ENCODE peak calls at places on chromosomes 16 and 17, in seven cellular contexts. B is central memory CD4-positive, alpha-beta T cell; F is effector CD4-positive, alpha-beta T cell; V is smooth muscle cell of the brain vasculature; T is iris pigment epithelial cell; U is cardiac fibroblast; I is small intestine. R is an unnamed sample.

GRCh38 chr17:22463110-22463850 is 771.0 kb downstream of the KCNJ18 start:
- DNase-seq in I (no peak), T (no peak), U (no peak), F (no peak), B (no peak), V (no peak), R (no peak)

GRCh38 chr16:75287708-75288107 is 36.3 kb upstream of the BCAR1 start:
- DNase-seq in B (no peak), T (no peak), U (no peak), I (peak), V (no peak), F (no peak), R (no peak)

GRCh38 chr16:55832788-55833583 is at the start of gene CES1:
- DNase-seq in F (no peak), U (peak), B (no peak), T (no peak), V (no peak), I (peak), R (no peak)

GRCh38 chr17:76137026-76137350 is 4.1 kb downstream of the FOXJ1 start:
- DNase-seq in B (no peak), V (no peak), U (no peak), I (no peak), T (no peak), F (no peak), R (no peak)

GRCh38 chr17:80931421-80932265 is 60.0 kb upstream of the CHMP6 start:
- DNase-seq in T (peak), F (no peak), I (no peak), V (peak), U (peak), B (no peak), R (no peak)

GRCh38 chr16:89473136-89473712 is 17.1 kb downstream of the ANKRD11 start:
- DNase-seq in B (no peak), I (no peak), T (no peak), V (no peak), F (no peak), U (no peak), R (no peak)

GRCh38 chr16:16009396-16009795 is 60.0 kb downstream of the ABCC1 start:
- DNase-seq in I (no peak), F (no peak), U (no peak), V (no peak), B (no peak), T (no peak), R (no peak)

GRCh38 chr16:80350066-80350465 is 190.7 kb upstream of the DYNLRB2 start:
- DNase-seq in F (no peak), B (no peak), T (no peak), I (no peak), U (no peak), V (no peak), R (no peak)

GRCh38 chr17:43917348-43918025 is 10.2 kb upstream of the MPP2 start:
- DNase-seq in F (peak), T (peak), B (peak), V (no peak), I (peak), U (peak), R (no peak)

GRCh38 chr17:36641877-36642845 is 40.8 kb downstream of the MRM1 start:
- DNase-seq in T (no peak), I (peak), V (no peak), F (no peak), U (no peak), B (no peak), R (no peak)

GRCh38 chr16:80347002-80347401 is 193.8 kb upstream of the DYNLRB2 start:
- DNase-seq in V (no peak), U (no peak), B (no peak), I (no peak), F (no peak), T (no peak), R (no peak)

GRCh38 chr17:75530837-75531723 is 5.6 kb downstream of the LLGL2 start:
- DNase-seq in B (no peak), T (no peak), I (peak), U (no peak), V (no peak), F (no peak), R (no peak)

GRCh38 chr16:64627288-64627687 is 494.6 kb downstream of the CDH11 start:
- DNase-seq in I (no peak), T (peak), U (no peak), B (no peak), V (no peak), F (no peak), R (no peak)

GRCh38 chr17:77887110-77887463 is 71.4 kb upstream of the TNRC6C start:
- DNase-seq in U (no peak), F (no peak), I (no peak), V (no peak), T (no peak), B (no peak), R (no peak)

GRCh38 chr16:88387177-88387576 is 4.4 kb downstream of the ZNF469 start:
- DNase-seq in V (no peak), U (no peak), T (no peak), B (no peak), F (no peak), I (no peak), R (no peak)